ENCODE peak calls at places on chromosomes 6 and 20, in four cellular contexts. One of them, this sample, is unnamed.

GRCh38 chr6:4253604-4254211 is 118.3 kb upstream of the ECI2 start:
- DNase-seq in CD4-positive, alpha-beta T cell: no peak
- DNase-seq in lower lobe of right lung: no peak
- DNase-seq in PC-3: peak
- DNase-seq in this sample: peak

GRCh38 chr6:28633445-28634215 is 107.9 kb downstream of the GPX5 start:
- DNase-seq in PC-3: no peak
- DNase-seq in CD4-positive, alpha-beta T cell: no peak
- DNase-seq in lower lobe of right lung: no peak
- DNase-seq in this sample: no peak

GRCh38 chr20:40192529-40192928 is 496.5 kb downstream of the MAFB start:
- DNase-seq in CD4-positive, alpha-beta T cell: no peak
- DNase-seq in PC-3: no peak
- DNase-seq in lower lobe of right lung: no peak
- DNase-seq in this sample: no peak

GRCh38 chr20:59663513-59663890 is 59.2 kb downstream of the PHACTR3 start:
- DNase-seq in PC-3: no peak
- DNase-seq in CD4-positive, alpha-beta T cell: no peak
- DNase-seq in lower lobe of right lung: no peak
- DNase-seq in this sample: no peak

GRCh38 chr6:72946766-72947165 is 278.5 kb downstream of the KHDC1L start:
- DNase-seq in lower lobe of right lung: no peak
- DNase-seq in PC-3: no peak
- DNase-seq in CD4-positive, alpha-beta T cell: no peak
- DNase-seq in this sample: no peak

GRCh38 chr20:51424270-51425041 is 118.1 kb downstream of the NFATC2 start:
- DNase-seq in PC-3: no peak
- DNase-seq in lower lobe of right lung: no peak
- DNase-seq in CD4-positive, alpha-beta T cell: peak
- DNase-seq in this sample: no peak

GRCh38 chr6:118813795-118814194 is 80.2 kb upstream of the ASF1A start:
- DNase-seq in lower lobe of right lung: no peak
- DNase-seq in CD4-positive, alpha-beta T cell: no peak
- DNase-seq in PC-3: no peak
- DNase-seq in this sample: no peak

GRCh38 chr6:16486661-16487060 is 248.3 kb downstream of the GMPR start:
- DNase-seq in PC-3: no peak
- DNase-seq in lower lobe of right lung: no peak
- DNase-seq in CD4-positive, alpha-beta T cell: no peak
- DNase-seq in this sample: no peak

GRCh38 chr6:111779660-111780059 is 93.6 kb downstream of the FYN start:
- DNase-seq in lower lobe of right lung: no peak
- DNase-seq in PC-3: no peak
- DNase-seq in CD4-positive, alpha-beta T cell: no peak
- DNase-seq in this sample: no peak

GRCh38 chr6:110509617-110510231 is 33.3 kb upstream of the SLC22A16 start:
- DNase-seq in PC-3: peak
- DNase-seq in lower lobe of right lung: no peak
- DNase-seq in CD4-positive, alpha-beta T cell: no peak
- DNase-seq in this sample: no peak

GRCh38 chr6:19865178-19865577 is 28.0 kb downstream of the ID4 start:
- DNase-seq in lower lobe of right lung: no peak
- DNase-seq in CD4-positive, alpha-beta T cell: no peak
- DNase-seq in PC-3: peak
- DNase-seq in this sample: no peak

GRCh38 chr6:100116409-100117194 is 122.6 kb upstream of the MCHR2 start:
- DNase-seq in PC-3: peak
- DNase-seq in lower lobe of right lung: no peak
- DNase-seq in CD4-positive, alpha-beta T cell: no peak
- DNase-seq in this sample: peak

GRCh38 chr6:138157986-138158638 is 3.6 kb upstream of the ARFGEF3 start:
- DNase-seq in lower lobe of right lung: no peak
- DNase-seq in PC-3: no peak
- DNase-seq in CD4-positive, alpha-beta T cell: no peak
- DNase-seq in this sample: no peak

GRCh38 chr20:53623454-53624206 is 30.0 kb upstream of the ZNF217 start:
- DNase-seq in lower lobe of right lung: no peak
- DNase-seq in PC-3: peak
- DNase-seq in CD4-positive, alpha-beta T cell: no peak
- DNase-seq in this sample: peak

GRCh38 chr6:130389142-130389541 is 23.3 kb downstream of the TMEM200A start:
- DNase-seq in CD4-positive, alpha-beta T cell: no peak
- DNase-seq in PC-3: no peak
- DNase-seq in lower lobe of right lung: no peak
- DNase-seq in this sample: no peak

GRCh38 chr6:150076196-150076893 is 7.4 kb upstream of the ULBP3 start:
- DNase-seq in lower lobe of right lung: no peak
- DNase-seq in PC-3: peak
- DNase-seq in CD4-positive, alpha-beta T cell: no peak
- DNase-seq in this sample: peak

GRCh38 chr6:56259682-56260081 is 12.3 kb upstream of the COL21A1 start:
- DNase-seq in PC-3: peak
- DNase-seq in CD4-positive, alpha-beta T cell: no peak
- DNase-seq in lower lobe of right lung: no peak
- DNase-seq in this sample: peak

GRCh38 chr20:17620371-17621228 is 50.7 kb downstream of the DSTN start:
- DNase-seq in CD4-positive, alpha-beta T cell: no peak
- DNase-seq in lower lobe of right lung: peak
- DNase-seq in PC-3: no peak
- DNase-seq in this sample: peak

GRCh38 chr6:53466257-53466656 is 78.6 kb downstream of the GCLC start:
- DNase-seq in PC-3: peak
- DNase-seq in lower lobe of right lung: no peak
- DNase-seq in CD4-positive, alpha-beta T cell: no peak
- DNase-seq in this sample: no peak

GRCh38 chr6:8047466-8048292 is 16.5 kb downstream of the BLOC1S5 start:
- DNase-seq in lower lobe of right lung: no peak
- DNase-seq in CD4-positive, alpha-beta T cell: no peak
- DNase-seq in PC-3: peak
- DNase-seq in this sample: no peak

GRCh38 chr6:17466707-17467106 is 73.3 kb downstream of the CAP2 start:
- DNase-seq in CD4-positive, alpha-beta T cell: no peak
- DNase-seq in PC-3: peak
- DNase-seq in lower lobe of right lung: no peak
- DNase-seq in this sample: no peak

GRCh38 chr6:112253842-112254816 is at the start of gene LAMA4:
- DNase-seq in PC-3: peak
- DNase-seq in CD4-positive, alpha-beta T cell: no peak
- DNase-seq in lower lobe of right lung: peak
- DNase-seq in this sample: peak

GRCh38 chr6:18742406-18742805 is 355.3 kb downstream of the RNF144B start:
- DNase-seq in CD4-positive, alpha-beta T cell: no peak
- DNase-seq in lower lobe of right lung: no peak
- DNase-seq in PC-3: peak
- DNase-seq in this sample: no peak

GRCh38 chr20:7151666-7152065 is 384.2 kb downstream of the BMP2 start:
- DNase-seq in PC-3: no peak
- DNase-seq in lower lobe of right lung: no peak
- DNase-seq in CD4-positive, alpha-beta T cell: no peak
- DNase-seq in this sample: no peak

GRCh38 chr6:89311853-89312531 is 3.1 kb downstream of the GABRR2 start:
- DNase-seq in lower lobe of right lung: peak
- DNase-seq in PC-3: peak
- DNase-seq in CD4-positive, alpha-beta T cell: no peak
- DNase-seq in this sample: peak

DNA sequence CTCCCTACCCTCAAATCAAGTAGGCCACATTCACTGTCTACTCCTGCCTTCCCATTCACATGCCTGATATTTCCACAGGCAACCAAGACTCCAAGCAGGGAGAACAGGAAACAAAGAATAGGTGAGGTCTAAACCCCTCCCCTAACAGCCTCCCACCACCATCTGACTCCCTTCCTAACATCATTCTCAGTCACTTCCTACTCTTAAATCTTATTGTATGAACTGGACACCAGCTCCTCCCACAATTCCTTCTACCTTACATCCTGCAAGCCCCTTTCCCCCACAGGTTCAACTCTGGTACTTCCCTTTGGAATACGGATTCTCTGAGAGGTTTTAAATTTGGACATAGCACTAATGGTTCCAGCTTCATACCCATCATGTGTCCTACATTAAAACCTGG is 944 bp upstream of the C6orf136 start:
- DNase-seq in PC-3: peak
- DNase-seq in lower lobe of right lung: no peak
- DNase-seq in CD4-positive, alpha-beta T cell: no peak
- DNase-seq in this sample: no peak
- H3K27ac ChIP-seq in PC-3: no peak
- H3K27ac ChIP-seq in lower lobe of right lung: no peak
- H3K27ac ChIP-seq in CD4-positive, alpha-beta T cell: no peak
- H3K27ac ChIP-seq in this sample: no peak

DNA sequence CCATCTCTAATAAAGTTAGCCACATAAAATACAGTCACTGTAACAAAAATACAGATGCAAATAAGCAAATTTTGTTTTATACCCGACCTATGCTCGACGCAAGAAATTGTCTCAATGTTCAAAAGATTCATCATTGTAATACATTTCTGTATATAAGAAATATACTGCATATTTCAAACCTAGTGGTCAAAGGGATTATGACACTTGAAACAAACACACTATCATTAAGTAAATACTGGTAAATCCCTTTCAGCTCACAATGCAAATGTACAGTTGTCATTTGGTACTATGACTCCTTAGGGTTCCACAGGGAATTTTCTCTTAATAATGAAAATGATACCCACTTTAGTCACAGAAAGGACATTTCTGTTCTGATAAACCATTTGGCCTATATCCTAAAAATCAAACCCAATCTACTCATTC is 2.2 kb downstream of the HIVEP2 start:
- DNase-seq in PC-3: peak
- DNase-seq in lower lobe of right lung: no peak
- DNase-seq in CD4-positive, alpha-beta T cell: no peak
- DNase-seq in this sample: no peak
- TF ChIP-seq CTCF in PC-3: peak
- TF ChIP-seq CTCF in lower lobe of right lung: peak
- TF ChIP-seq CTCF in CD4-positive, alpha-beta T cell: peak
- TF ChIP-seq CTCF in this sample: peak

GRCh38 chr6:6681443-6681842 is 92.9 kb downstream of the LY86 start:
- DNase-seq in lower lobe of right lung: no peak
- DNase-seq in CD4-positive, alpha-beta T cell: no peak
- DNase-seq in PC-3: no peak
- DNase-seq in this sample: no peak

GRCh38 chr6:6680524-6680923 is 92.0 kb downstream of the LY86 start:
- DNase-seq in lower lobe of right lung: no peak
- DNase-seq in PC-3: no peak
- DNase-seq in CD4-positive, alpha-beta T cell: no peak
- DNase-seq in this sample: no peak

GRCh38 chr6:6684365-6684833 is 95.9 kb downstream of the LY86 start:
- DNase-seq in lower lobe of right lung: no peak
- DNase-seq in PC-3: no peak
- DNase-seq in CD4-positive, alpha-beta T cell: no peak
- DNase-seq in this sample: no peak

GRCh38 chr6:6683964-6684363 is 95.4 kb downstream of the LY86 start:
- DNase-seq in lower lobe of right lung: no peak
- DNase-seq in PC-3: no peak
- DNase-seq in CD4-positive, alpha-beta T cell: no peak
- DNase-seq in this sample: no peak

GRCh38 chr6:6682225-6682624 is 93.7 kb downstream of the LY86 start:
- DNase-seq in lower lobe of right lung: no peak
- DNase-seq in PC-3: no peak
- DNase-seq in CD4-positive, alpha-beta T cell: no peak
- DNase-seq in this sample: no peak
- H3K27ac ChIP-seq in lower lobe of right lung: peak
- H3K27ac ChIP-seq in PC-3: no peak
- H3K27ac ChIP-seq in CD4-positive, alpha-beta T cell: no peak
- H3K27ac ChIP-seq in this sample: no peak

DNA sequence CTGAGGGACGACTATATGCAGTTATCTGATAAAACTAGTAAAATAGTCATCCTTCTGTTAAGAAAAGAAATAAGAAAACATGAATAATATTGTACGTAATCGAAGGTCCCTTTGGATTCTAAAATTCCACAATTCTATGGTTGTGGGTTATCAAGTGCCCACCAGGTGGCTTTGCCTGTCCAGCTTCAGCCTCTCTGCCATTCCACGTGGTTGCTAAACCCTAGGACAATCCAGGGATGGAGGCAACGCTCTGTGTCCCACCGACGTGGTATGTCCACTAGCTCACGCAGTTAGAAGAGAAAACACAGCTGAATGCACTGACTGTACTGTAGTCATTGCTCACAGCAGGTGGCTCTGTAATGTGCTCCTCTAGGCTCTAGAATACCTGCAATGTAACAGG is 349.3 kb downstream of the FARS2 start:
- DNase-seq in lower lobe of right lung: no peak
- DNase-seq in CD4-positive, alpha-beta T cell: no peak
- DNase-seq in PC-3: no peak
- DNase-seq in this sample: no peak
- TF ChIP-seq CTCF in lower lobe of right lung: no peak
- TF ChIP-seq CTCF in CD4-positive, alpha-beta T cell: no peak
- TF ChIP-seq CTCF in PC-3: peak
- TF ChIP-seq CTCF in this sample: no peak

GRCh38 chr6:135905604-135906300 is 54.3 kb downstream of the PDE7B start:
- DNase-seq in lower lobe of right lung: no peak
- DNase-seq in PC-3: no peak
- DNase-seq in CD4-positive, alpha-beta T cell: no peak
- DNase-seq in this sample: no peak

GRCh38 chr6:135904666-135905065 is 53.2 kb downstream of the PDE7B start:
- DNase-seq in lower lobe of right lung: no peak
- DNase-seq in CD4-positive, alpha-beta T cell: no peak
- DNase-seq in PC-3: peak
- DNase-seq in this sample: no peak

GRCh38 chr6:135906542-135906941 is 55.0 kb downstream of the PDE7B start:
- DNase-seq in PC-3: peak
- DNase-seq in CD4-positive, alpha-beta T cell: no peak
- DNase-seq in lower lobe of right lung: no peak
- DNase-seq in this sample: no peak

GRCh38 chr6:135902756-135903331 is 51.3 kb downstream of the PDE7B start:
- DNase-seq in PC-3: no peak
- DNase-seq in lower lobe of right lung: no peak
- DNase-seq in CD4-positive, alpha-beta T cell: no peak
- DNase-seq in this sample: no peak

DNA sequence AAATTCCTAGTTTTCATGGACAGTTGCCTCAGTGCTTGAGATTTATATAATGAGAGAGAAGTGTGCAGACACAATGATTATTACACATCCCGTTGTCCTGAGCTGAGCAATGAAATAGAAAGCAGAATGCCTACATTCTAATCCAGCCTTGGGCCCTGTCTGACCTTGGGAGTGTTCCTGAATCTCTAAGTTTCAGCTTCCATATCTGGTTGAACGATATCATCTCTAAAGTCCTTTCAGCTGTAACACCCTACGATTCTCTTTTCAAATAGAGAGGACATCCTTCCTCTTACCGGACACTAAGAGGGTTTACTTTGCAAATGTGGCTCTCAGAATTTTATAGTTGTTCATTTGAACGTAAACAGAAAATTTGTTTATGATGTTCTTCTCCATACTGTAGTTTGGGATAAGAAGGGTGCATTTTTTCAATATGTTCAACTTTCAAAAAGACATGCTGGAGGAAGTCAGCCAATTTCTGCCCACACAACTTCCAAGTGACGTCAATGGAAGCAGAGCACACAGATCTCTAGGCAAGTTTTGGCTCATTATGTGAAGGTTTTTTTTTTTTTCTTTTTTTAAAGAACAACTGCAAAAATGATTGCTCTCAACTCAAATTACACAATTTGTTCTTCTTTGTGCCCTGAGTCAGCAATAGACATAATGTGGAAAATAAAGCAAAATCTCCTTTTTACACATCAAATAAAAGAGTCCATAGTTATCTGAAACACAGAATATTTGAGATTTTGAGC is 50.4 kb downstream of the PDE7B start:
- DNase-seq in CD4-positive, alpha-beta T cell: no peak
- DNase-seq in lower lobe of right lung: no peak
- DNase-seq in PC-3: no peak
- DNase-seq in this sample: peak
- H3K27ac ChIP-seq in CD4-positive, alpha-beta T cell: no peak
- H3K27ac ChIP-seq in lower lobe of right lung: no peak
- H3K27ac ChIP-seq in PC-3: no peak
- H3K27ac ChIP-seq in this sample: peak

This sample was measured in thyroid gland.